ENCODE peak calls at places on chromosomes 3 and 15, in ten cellular contexts. W, A, S, M, P, D, T, V, C and I are unnamed samples.
A peak's percentile ranks its signal among the peaks of the same experiment; 100 is the strongest.

GRCh38 chr3:185711255-185711870 is 113.5 kb downstream of the IGF2BP2 start:
- DNase-seq in T (no peak), C (no peak), A (no peak), P (peak; percentile 66), M (no peak), W (no peak), S (no peak), V (no peak), D (no peak), I (no peak)

GRCh38 chr3:53724566-53724965 is 121.7 kb downstream of the CHDH start:
- DNase-seq in S (no peak), C (no peak), T (no peak), M (no peak), V (no peak), D (no peak), W (no peak), A (no peak), P (no peak), I (no peak)

GRCh38 chr3:195760345-195760983 is 39.7 kb downstream of the MUC20 start:
- DNase-seq in T (no peak), W (no peak), M (no peak), S (no peak), D (no peak), C (no peak), A (no peak), P (no peak), V (no peak), I (peak; percentile 55)

GRCh38 chr3:13853978-13854296 is 25.9 kb downstream of the WNT7A start:
- DNase-seq in D (no peak), A (no peak), P (no peak), V (no peak), T (no peak), W (no peak), M (no peak), C (no peak), S (no peak), I (no peak)

GRCh38 chr15:34280193-34280592 is 55.4 kb downstream of the EMC4 start:
- DNase-seq in P (no peak), C (no peak), D (no peak), V (no peak), M (no peak), S (no peak), W (no peak), T (no peak), A (no peak), I (no peak)

GRCh38 chr15:32676095-32676643 is 34.7 kb downstream of the SCG5 start:
- DNase-seq in W (no peak), D (no peak), T (peak; percentile 11), M (no peak), S (no peak), V (no peak), A (no peak), C (no peak), P (no peak), I (no peak)

GRCh38 chr3:113615976-113616375 is 80.5 kb downstream of the USF3 start:
- DNase-seq in P (no peak), A (no peak), T (no peak), D (no peak), M (no peak), V (no peak), S (no peak), C (no peak), W (no peak), I (no peak)

GRCh38 chr15:22963546-22964125 is 16.5 kb downstream of the CYFIP1 start:
- DNase-seq in M (no peak), W (no peak), C (no peak), T (no peak), D (no peak), A (no peak), V (no peak), S (no peak), P (no peak), I (no peak)

GRCh38 chr15:40295297-40295696 is 12.4 kb upstream of the ANKRD63 start:
- DNase-seq in V (no peak), D (no peak), A (no peak), P (no peak), W (no peak), S (no peak), C (no peak), M (no peak), T (no peak), I (no peak)

GRCh38 chr15:101148881-101149664 is 102.8 kb downstream of the CHSY1 start:
- DNase-seq in M (no peak), V (no peak), C (no peak), P (no peak), A (no peak), T (no peak), D (no peak), S (no peak), W (peak; percentile 26), I (no peak)

GRCh38 chr3:63413523-63413922 is 135.4 kb downstream of the SYNPR start:
- DNase-seq in P (no peak), C (no peak), M (no peak), D (no peak), W (no peak), S (no peak), A (no peak), V (no peak), T (no peak), I (no peak)